ENCODE peak calls at places on chromosomes 11 and 22, in five cellular contexts. W, T, C, Q and R are unnamed samples. For H3K4me1, the result is how much of the 10 kb centered on the place peaks cover.

GRCh38 chr22:25960375-25960774 is 208.9 kb upstream of the SEZ6L start:
- DNase-seq in T (no peak), Q (no peak), W (no peak), C (no peak), R (no peak)

GRCh38 chr11:3167143-3168119 is 2.3 kb upstream of the OSBPL5 start:
- DNase-seq in C (no peak), W (no peak), T (no peak), Q (no peak), R (peak)

GRCh38 chr11:119340335-119341221 is at the start of gene C1QTNF5:
- DNase-seq in Q (no peak), T (no peak), C (no peak), W (no peak), R (peak)

GRCh38 chr11:12404461-12404860 is 27.1 kb downstream of the PARVA start:
- DNase-seq in W (no peak), Q (no peak), C (no peak), T (no peak), R (no peak)

GRCh38 chr11:102252339-102252891 is 64.9 kb upstream of the BIRC3 start:
- DNase-seq in C (no peak), W (no peak), Q (no peak), T (no peak), R (no peak)

GRCh38 chr11:99934008-99934407 is 753.1 kb upstream of the ARHGAP42 start:
- DNase-seq in W (no peak), T (no peak), C (no peak), Q (no peak), R (no peak)

GRCh38 chr22:22576244-22576988 is 17.4 kb upstream of the PRAME start:
- DNase-seq in W (peak), T (peak), Q (no peak), C (peak), R (no peak)

GRCh38 chr11:67020949-67021348 is 2.0 kb upstream of the SYT12 start:
- DNase-seq in T (no peak), C (no peak), W (no peak), Q (no peak), R (no peak)

GRCh38 chr22:17952273-17952801 is 72.0 kb downstream of the MICAL3 start:
- DNase-seq in C (no peak), T (no peak), Q (no peak), W (no peak), R (no peak)

GRCh38 chr11:100671471-100671870 is 15.6 kb upstream of the ARHGAP42 start:
- DNase-seq in Q (no peak), C (no peak), T (no peak), W (no peak), R (no peak)

GRCh38 chr11:72813740-72814138 is 472 bp upstream of the ATG16L2 start:
- DNase-seq in W (peak), T (peak), Q (no peak), C (peak), R (no peak)

GRCh38 chr11:112650568-112650967 is 310.7 kb upstream of the NCAM1 start:
- DNase-seq in T (no peak), W (no peak), Q (no peak), C (no peak), R (no peak)

GRCh38 chr11:131656839-131657211 is 286.4 kb downstream of the NTM start:
- DNase-seq in C (no peak), Q (no peak), T (no peak), W (no peak), R (no peak)

GRCh38 chr11:128481135-128481534 is 106.2 kb downstream of the ETS1 start:
- DNase-seq in W (peak), T (no peak), Q (no peak), C (no peak), R (no peak)

GRCh38 chr11:6855971-6856542 is 6.8 kb upstream of the OR10A2 start:
- DNase-seq in W (peak), C (no peak), Q (no peak), T (no peak), R (no peak)

GRCh38 chr11:14248577-14248976 is 110.4 kb downstream of the RRAS2 start:
- DNase-seq in T (peak), W (no peak), C (no peak), Q (no peak), R (no peak)

GRCh38 chr11:64876835-64877341 is 1.5 kb downstream of the EHD1 start:
- DNase-seq in W (peak), Q (no peak), C (no peak), T (peak), R (peak)

GRCh38 chr22:26592368-26593015 is 2.6 kb upstream of the TPST2 start:
- DNase-seq in T (peak), C (no peak), Q (peak), W (peak), R (no peak)

GRCh38 chr11:64564947-64565889 is 25.8 kb upstream of the SLC22A12 start:
- DNase-seq in T (no peak), Q (no peak), C (no peak), W (no peak), R (peak)

GRCh38 chr22:39559456-39560105 is 11.0 kb upstream of the CACNA1I start:
- DNase-seq in Q (no peak), C (no peak), W (no peak), T (no peak), R (no peak)

GRCh38 chr11:107307991-107308390 is 149.6 kb downstream of the CWF19L2 start:
- DNase-seq in W (no peak), C (peak), T (no peak), Q (no peak), R (no peak)

GRCh38 chr11:77345621-77346020 is 44.1 kb upstream of the GDPD4 start:
- DNase-seq in Q (no peak), W (peak), T (no peak), C (no peak), R (no peak)

GRCh38 chr22:25696763-25697710 is 45.0 kb upstream of the MYO18B start:
- DNase-seq in T (no peak), Q (no peak), C (no peak), W (no peak), R (no peak)

GRCh38 chr22:39520874-39521857 is 804 bp downstream of the ATF4 start:
- DNase-seq in W (peak), C (peak), T (peak), Q (peak), R (no peak)

GRCh38 chr11:78935408-78936101 is 360.9 kb upstream of the NARS2 start:
- DNase-seq in C (no peak), Q (no peak), W (no peak), T (no peak), R (no peak)

GRCh38 chr11:40683010-40683409 is 776.4 kb downstream of the LRRC4C start:
- DNase-seq in Q (no peak), W (no peak), C (no peak), T (no peak), R (no peak)

GRCh38 chr22:46008836-46009596 is 32.1 kb upstream of the WNT7B start:
- DNase-seq in T (no peak), Q (no peak), C (no peak), W (no peak), R (peak)

GRCh38 chr11:64372802-64373597 is 14.0 kb downstream of the RPS6KA4 start:
- DNase-seq in C (peak), Q (no peak), W (no peak), T (no peak), R (no peak)

GRCh38 chr11:45896392-45897068 is 10.5 kb downstream of the FREY1 start:
- DNase-seq in W (no peak), Q (no peak), C (peak), T (no peak), R (no peak)

GRCh38 chr11:45900916-45901617 is 6.0 kb downstream of the FREY1 start:
- DNase-seq in T (no peak), W (no peak), Q (no peak), C (peak), R (no peak)

GRCh38 chr11:45897556-45897955 is 9.5 kb downstream of the FREY1 start:
- DNase-seq in C (no peak), Q (no peak), W (no peak), T (no peak), R (no peak)

GRCh38 chr11:45899448-45900174 is 7.5 kb downstream of the FREY1 start:
- DNase-seq in C (peak), W (peak), Q (peak), T (peak), R (peak)

DNA sequence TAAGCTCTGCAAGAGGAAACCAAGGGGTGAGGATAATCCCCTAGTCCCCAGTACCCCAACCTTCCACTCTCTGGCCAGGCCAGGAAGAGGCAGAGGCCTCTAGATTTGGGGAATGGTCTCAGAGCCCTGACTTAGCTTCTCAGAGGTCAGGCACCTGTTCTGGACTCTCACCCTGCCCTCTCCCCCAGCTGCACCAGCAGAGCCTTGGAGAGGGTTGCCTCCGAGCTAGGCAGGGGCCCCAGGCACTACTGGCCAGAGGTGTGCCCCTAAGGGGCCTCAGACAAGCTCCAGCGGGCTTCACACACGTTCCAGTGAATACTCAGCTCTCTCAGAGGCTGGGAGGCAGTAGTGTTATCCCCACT is 8.0 kb downstream of the FREY1 start:
- DNase-seq in Q (no peak), W (no peak), C (no peak), T (no peak), R (no peak)
- H3K27ac ChIP-seq in Q (no peak), W (no peak), C (no peak), T (no peak), R (no peak)

GRCh38 chr22:33891455-33891854 is 28.8 kb downstream of the LARGE1 start:
- DNase-seq in Q (no peak), W (no peak), C (no peak), T (no peak), R (no peak)

GRCh38 chr22:33894036-33894435 is 26.2 kb downstream of the LARGE1 start:
- DNase-seq in T (no peak), Q (no peak), C (no peak), W (no peak), R (no peak)

GRCh38 chr22:33889748-33890147 is 30.5 kb downstream of the LARGE1 start:
- DNase-seq in W (no peak), C (no peak), T (peak), Q (no peak), R (no peak)

GRCh38 chr22:33893486-33893885 is 26.8 kb downstream of the LARGE1 start:
- DNase-seq in W (no peak), Q (no peak), T (no peak), C (no peak), R (no peak)

DNA sequence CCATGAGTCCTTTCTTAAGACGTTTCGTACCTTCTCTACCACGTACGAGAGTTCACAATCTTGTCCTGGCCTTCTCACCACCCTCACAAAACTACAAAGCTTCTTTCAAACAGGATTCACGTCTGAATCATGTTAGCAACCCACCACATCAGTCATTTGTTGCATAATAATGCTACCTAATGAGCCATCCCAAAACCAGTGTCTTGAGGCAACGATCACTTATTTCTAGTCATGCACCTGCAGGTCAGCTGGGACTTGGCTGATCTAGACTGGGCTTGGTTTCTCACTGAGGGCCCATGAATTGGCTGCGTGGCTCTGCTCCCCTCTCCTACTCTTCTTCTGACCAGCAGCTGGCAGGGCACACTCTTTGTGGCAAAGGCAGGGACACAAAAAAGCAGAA is 28.3 kb downstream of the LARGE1 start:
- DNase-seq in W (no peak), C (no peak), T (no peak), Q (no peak), R (no peak)
- H3K4me1 ChIP-seq in W (under half), C (under half), T (under half), Q (under half), R (under half)

DNA sequence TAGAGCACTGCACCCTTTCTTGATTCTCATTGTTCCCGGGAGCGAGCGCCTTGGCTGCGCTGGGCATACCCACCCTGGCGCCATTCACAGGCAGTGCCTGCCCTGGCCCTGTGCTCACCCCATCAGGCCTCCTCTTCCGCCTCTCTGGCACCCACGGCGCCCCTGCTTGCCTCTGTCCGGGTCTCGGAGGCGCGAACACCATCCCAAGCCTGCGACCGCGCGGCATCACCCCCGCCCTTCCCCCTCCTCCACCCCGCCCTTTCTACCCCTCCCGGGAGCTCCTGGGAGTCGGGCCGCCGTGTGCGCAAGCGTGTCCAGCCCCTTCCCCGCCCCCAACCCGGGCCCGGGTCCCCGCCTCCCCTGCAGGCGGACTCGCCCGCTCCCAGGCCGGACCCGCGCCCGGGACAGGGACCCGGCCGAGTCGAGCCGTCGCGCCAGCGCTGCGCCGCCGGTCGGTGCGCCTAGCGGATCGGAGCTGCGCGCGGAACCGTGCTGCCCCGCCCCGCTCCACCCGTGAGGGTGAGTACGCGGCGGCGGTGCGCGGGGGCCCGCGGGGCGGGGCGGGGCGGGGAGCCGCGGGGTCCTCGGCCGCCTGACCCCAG is at the start of gene ST3GAL4:
- DNase-seq in T (peak), Q (peak), C (peak), W (peak), R (peak)
- H3K27ac ChIP-seq in T (peak), Q (peak), C (peak), W (peak), R (peak)

GRCh38 chr22:27867958-27868737 is 50.9 kb downstream of the PITPNB start:
- DNase-seq in Q (no peak), T (no peak), C (no peak), W (no peak), R (no peak)

GRCh38 chr22:27870234-27871191 is 48.5 kb downstream of the PITPNB start:
- DNase-seq in Q (no peak), T (no peak), W (no peak), C (no peak), R (no peak)

GRCh38 chr22:27867114-27867957 is 51.7 kb downstream of the PITPNB start:
- DNase-seq in Q (no peak), W (no peak), T (no peak), C (no peak), R (no peak)

GRCh38 chr22:27866136-27867091 is 52.6 kb downstream of the PITPNB start:
- DNase-seq in C (peak), T (no peak), W (peak), Q (no peak), R (no peak)

DNA sequence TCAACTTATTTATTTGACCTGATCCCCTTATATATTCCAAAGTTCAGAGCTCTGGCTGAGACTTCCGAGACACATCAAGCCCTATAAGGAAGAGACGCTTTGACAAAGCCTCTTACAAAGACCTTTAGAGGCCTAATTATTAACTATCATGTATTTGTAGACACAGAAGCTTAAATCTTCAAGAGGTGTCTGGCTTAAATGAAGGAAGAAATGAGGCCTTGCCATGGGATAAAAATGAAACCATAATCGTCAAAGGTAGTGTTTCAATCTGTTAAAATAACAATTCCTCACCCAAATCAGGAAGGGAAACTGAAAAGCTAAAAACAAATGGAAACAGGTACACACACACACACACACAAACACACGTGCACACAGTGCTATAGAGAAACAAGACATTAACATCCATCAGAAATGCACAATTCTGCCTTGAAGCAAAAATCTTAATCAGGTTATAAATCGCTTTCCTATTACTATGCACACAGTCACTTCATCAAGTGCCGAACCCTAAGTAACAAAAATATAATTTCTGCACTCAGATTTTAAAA is 50.2 kb downstream of the PITPNB start:
- DNase-seq in W (no peak), Q (no peak), T (no peak), C (no peak), R (no peak)
- H3K4me1 ChIP-seq in W (under half), Q (under half), T (under half), C (half or more), R (under half)

DNA sequence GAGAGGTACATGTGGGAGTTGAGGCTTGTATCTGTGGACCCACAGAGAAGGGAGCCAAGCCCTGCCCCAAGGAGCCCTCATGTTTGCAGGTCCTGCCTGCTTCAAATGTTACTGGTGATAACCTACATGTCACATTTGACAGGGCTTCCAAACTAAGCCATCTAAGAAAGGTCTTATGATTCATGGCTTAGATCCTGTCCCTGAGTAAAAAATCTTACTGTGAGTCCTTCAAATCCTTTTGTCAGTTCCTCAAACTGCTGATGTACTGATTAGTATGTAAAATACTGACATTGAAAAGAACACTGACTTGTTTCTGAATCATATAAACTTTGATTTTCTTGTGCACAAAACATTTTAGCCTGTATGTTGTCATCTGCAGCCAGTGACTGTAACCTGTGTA is 1.0 kb upstream of the PANX1 start:
- DNase-seq in W (no peak), Q (no peak), C (no peak), T (no peak), R (no peak)
- H3K27ac ChIP-seq in W (peak), Q (peak), C (no peak), T (no peak), R (peak)

GRCh38 chr22:43298062-43298801 is 44.9 kb downstream of the SCUBE1 start:
- DNase-seq in T (no peak), C (no peak), W (no peak), Q (no peak), R (no peak)
- H3K4me1 ChIP-seq in T (under half), C (under half), W (under half), Q (under half), R (under half)

GRCh38 chr22:37629928-37630327 is 9.5 kb upstream of the SH3BP1 start:
- DNase-seq in C (no peak), Q (no peak), T (no peak), W (no peak), R (no peak)
- H3K27ac ChIP-seq in C (no peak), Q (no peak), T (no peak), W (no peak), R (no peak)

GRCh38 chr11:68377389-68377795 is 65.0 kb downstream of the LRP5 start:
- DNase-seq in C (no peak), Q (no peak), T (no peak), W (no peak), R (no peak)

GRCh38 chr11:68380786-68381622 is 68.6 kb downstream of the LRP5 start:
- DNase-seq in W (no peak), Q (no peak), C (no peak), T (peak), R (no peak)

GRCh38 chr11:68382358-68382998 is 70.1 kb downstream of the LRP5 start:
- DNase-seq in W (no peak), C (no peak), T (no peak), Q (no peak), R (no peak)

GRCh38 chr11:68381716-68382115 is 69.3 kb downstream of the LRP5 start:
- DNase-seq in C (no peak), Q (no peak), W (no peak), T (no peak), R (no peak)

DNA sequence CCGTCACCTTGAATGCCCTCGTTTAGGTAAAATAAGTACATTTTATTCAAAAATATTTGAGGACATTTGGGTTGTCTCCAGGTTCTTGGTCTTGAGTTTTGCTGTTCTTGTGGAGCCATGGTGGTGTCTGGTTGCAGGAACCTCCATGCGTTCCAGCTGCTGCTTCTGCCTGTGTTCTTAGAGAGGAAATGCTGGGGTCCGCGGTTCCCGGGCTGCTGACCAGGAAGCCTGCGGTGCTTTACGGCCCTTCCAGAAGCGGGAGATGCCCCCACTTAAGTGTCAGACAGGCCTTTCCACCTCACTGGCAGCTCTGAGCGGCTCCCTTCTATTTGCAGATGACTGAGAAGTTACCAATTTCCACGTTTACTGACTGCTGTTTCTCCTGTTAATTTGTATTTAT is 66.8 kb downstream of the LRP5 start:
- DNase-seq in W (no peak), C (no peak), Q (no peak), T (no peak), R (no peak)
- H3K4me1 ChIP-seq in W (under half), C (under half), Q (under half), T (under half), R (under half)

GRCh38 chr11:122439911-122440782 is 215.4 kb upstream of the UBASH3B start:
- DNase-seq in T (no peak), W (no peak), C (peak), Q (no peak), R (no peak)
- H3K27ac ChIP-seq in T (no peak), W (no peak), C (peak), Q (no peak), R (no peak)